ENCODE peak calls at places on chromosomes 3 and 15, in four cellular contexts. One of them, this sample, is unnamed.

GRCh38 chr3:99352811-99353210 is 285.6 kb upstream of the COL8A1 start:
- DNase-seq in IMR-90: no peak
- DNase-seq in neuronal stem cell: no peak
- DNase-seq in H9: no peak
- DNase-seq in this sample: no peak

GRCh38 chr3:188046561-188047213 is 107.3 kb upstream of the LPP start:
- DNase-seq in neuronal stem cell: no peak
- DNase-seq in H9: no peak
- DNase-seq in IMR-90: peak
- DNase-seq in this sample: no peak

GRCh38 chr3:53581671-53582070 is 87.3 kb downstream of the CACNA1D start:
- DNase-seq in neuronal stem cell: no peak
- DNase-seq in IMR-90: peak
- DNase-seq in H9: no peak
- DNase-seq in this sample: no peak

GRCh38 chr3:55629432-55629831 is 142.3 kb upstream of the WNT5A start:
- DNase-seq in H9: no peak
- DNase-seq in IMR-90: peak
- DNase-seq in neuronal stem cell: no peak
- DNase-seq in this sample: peak

GRCh38 chr15:89333011-89333860 is 1.4 kb downstream of the POLG start:
- DNase-seq in H9: no peak
- DNase-seq in IMR-90: no peak
- DNase-seq in neuronal stem cell: no peak
- DNase-seq in this sample: no peak

GRCh38 chr3:42035816-42036482 is 55.2 kb upstream of the TRAK1 start:
- DNase-seq in neuronal stem cell: no peak
- DNase-seq in IMR-90: no peak
- DNase-seq in H9: no peak
- DNase-seq in this sample: no peak

GRCh38 chr3:182384182-182384581 is 409.1 kb upstream of the ATP11B start:
- DNase-seq in H9: no peak
- DNase-seq in IMR-90: no peak
- DNase-seq in neuronal stem cell: no peak
- DNase-seq in this sample: no peak

GRCh38 chr15:75198560-75199346 is 2.9 kb upstream of the C15orf39 start:
- DNase-seq in H9: peak
- DNase-seq in IMR-90: peak
- DNase-seq in neuronal stem cell: no peak
- DNase-seq in this sample: peak

GRCh38 chr15:39238443-39238842 is 342.4 kb upstream of the THBS1 start:
- DNase-seq in IMR-90: no peak
- DNase-seq in neuronal stem cell: no peak
- DNase-seq in H9: no peak
- DNase-seq in this sample: no peak

GRCh38 chr15:92747047-92747446 is 91.5 kb upstream of the FAM174B start:
- DNase-seq in H9: peak
- DNase-seq in IMR-90: no peak
- DNase-seq in neuronal stem cell: no peak
- DNase-seq in this sample: no peak

GRCh38 chr3:99515891-99516290 is 122.5 kb upstream of the COL8A1 start:
- DNase-seq in IMR-90: no peak
- DNase-seq in neuronal stem cell: no peak
- DNase-seq in H9: no peak
- DNase-seq in this sample: no peak

GRCh38 chr3:37694236-37694635 is 167.4 kb upstream of the CTDSPL start:
- DNase-seq in H9: peak
- DNase-seq in neuronal stem cell: no peak
- DNase-seq in IMR-90: no peak
- DNase-seq in this sample: no peak

GRCh38 chr3:12046406-12046805 is 42.2 kb downstream of the SYN2 start:
- DNase-seq in H9: no peak
- DNase-seq in IMR-90: no peak
- DNase-seq in neuronal stem cell: no peak
- DNase-seq in this sample: no peak

GRCh38 chr3:129809297-129809696 is 84.2 kb downstream of the TMCC1 start:
- DNase-seq in H9: no peak
- DNase-seq in IMR-90: no peak
- DNase-seq in neuronal stem cell: no peak
- DNase-seq in this sample: no peak

GRCh38 chr3:8864570-8865350 is 95.3 kb upstream of the OXTR start:
- DNase-seq in H9: no peak
- DNase-seq in neuronal stem cell: no peak
- DNase-seq in IMR-90: no peak
- DNase-seq in this sample: no peak

GRCh38 chr3:99925584-99925983 is 107.9 kb downstream of the CMSS1 start:
- DNase-seq in H9: no peak
- DNase-seq in IMR-90: peak
- DNase-seq in neuronal stem cell: no peak
- DNase-seq in this sample: peak

GRCh38 chr15:69697913-69698312 is 245.3 kb downstream of the RPLP1 start:
- DNase-seq in H9: no peak
- DNase-seq in neuronal stem cell: no peak
- DNase-seq in IMR-90: no peak
- DNase-seq in this sample: no peak

GRCh38 chr3:186960327-186960726 is 30.0 kb downstream of the ST6GAL1 start:
- DNase-seq in IMR-90: no peak
- DNase-seq in H9: no peak
- DNase-seq in neuronal stem cell: no peak
- DNase-seq in this sample: no peak

GRCh38 chr3:174439621-174440349 is 419.3 kb upstream of the NAALADL2 start:
- DNase-seq in IMR-90: peak
- DNase-seq in H9: no peak
- DNase-seq in neuronal stem cell: no peak
- DNase-seq in this sample: peak

GRCh38 chr3:46629571-46630517 is 17.5 kb downstream of the FAM240A start:
- DNase-seq in neuronal stem cell: peak
- DNase-seq in IMR-90: peak
- DNase-seq in H9: peak
- DNase-seq in this sample: peak

GRCh38 chr3:51445544-51446280 is 54.1 kb downstream of the DCAF1 start:
- DNase-seq in neuronal stem cell: no peak
- DNase-seq in H9: no peak
- DNase-seq in IMR-90: no peak
- DNase-seq in this sample: no peak

GRCh38 chr15:76164602-76165001 is 104.8 kb downstream of the TMEM266 start:
- DNase-seq in H9: no peak
- DNase-seq in neuronal stem cell: no peak
- DNase-seq in IMR-90: no peak
- DNase-seq in this sample: no peak

GRCh38 chr15:44584162-44584749 is 47.3 kb downstream of the EIF3J start:
- DNase-seq in neuronal stem cell: no peak
- DNase-seq in H9: peak
- DNase-seq in IMR-90: no peak
- DNase-seq in this sample: peak

GRCh38 chr15:72685301-72685924 is 569 bp downstream of the HIGD2B start:
- DNase-seq in neuronal stem cell: no peak
- DNase-seq in H9: no peak
- DNase-seq in IMR-90: peak
- DNase-seq in this sample: no peak

GRCh38 chr15:48693474-48693873 is 48.0 kb upstream of the FBN1 start:
- DNase-seq in H9: no peak
- DNase-seq in IMR-90: peak
- DNase-seq in neuronal stem cell: no peak
- DNase-seq in this sample: peak

GRCh38 chr3:12758025-12758830 is 831 bp downstream of the TMEM40 start:
- DNase-seq in IMR-90: peak
- DNase-seq in neuronal stem cell: no peak
- DNase-seq in H9: no peak
- DNase-seq in this sample: peak

GRCh38 chr15:78220713-78221112 is 13.7 kb downstream of the ACSBG1 start:
- DNase-seq in IMR-90: peak
- DNase-seq in neuronal stem cell: no peak
- DNase-seq in H9: no peak
- DNase-seq in this sample: no peak

GRCh38 chr3:194387276-194387675 is 11.8 kb downstream of the GP5 start:
- DNase-seq in H9: no peak
- DNase-seq in IMR-90: no peak
- DNase-seq in neuronal stem cell: no peak
- DNase-seq in this sample: no peak

GRCh38 chr3:161913786-161914389 is 417.3 kb downstream of the OTOL1 start:
- DNase-seq in H9: no peak
- DNase-seq in neuronal stem cell: no peak
- DNase-seq in IMR-90: peak
- DNase-seq in this sample: peak

DNA sequence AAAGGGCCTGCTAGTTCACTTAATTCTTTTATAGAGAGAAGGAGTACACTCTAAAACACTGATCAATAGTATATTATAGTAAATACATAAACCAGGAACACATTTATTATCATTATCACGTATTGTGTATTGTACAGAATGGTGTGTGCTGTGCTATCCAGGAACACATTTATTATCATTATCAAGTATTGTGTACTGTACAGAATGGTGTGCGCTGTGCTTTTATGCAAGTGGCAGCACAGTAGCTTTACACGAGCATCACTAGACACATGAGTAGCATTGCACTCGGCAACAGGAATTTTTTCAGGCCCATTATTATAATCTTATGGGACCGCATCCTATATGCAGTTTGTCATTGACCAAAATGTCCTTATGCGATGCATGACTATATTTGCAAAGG is 20.9 kb upstream of the MUC20 start:
- DNase-seq in IMR-90: no peak
- DNase-seq in neuronal stem cell: no peak
- DNase-seq in H9: no peak
- DNase-seq in this sample: no peak
- H3K9ac ChIP-seq in IMR-90: no peak
- H3K9ac ChIP-seq in neuronal stem cell: no peak
- H3K9ac ChIP-seq in H9: no peak
- H3K9ac ChIP-seq in this sample: no peak

GRCh38 chr15:98730860-98731711 is 82.7 kb downstream of the IGF1R start:
- DNase-seq in neuronal stem cell: no peak
- DNase-seq in H9: no peak
- DNase-seq in IMR-90: no peak
- DNase-seq in this sample: no peak

GRCh38 chr15:98734472-98735284 is 86.3 kb downstream of the IGF1R start:
- DNase-seq in H9: no peak
- DNase-seq in neuronal stem cell: no peak
- DNase-seq in IMR-90: peak
- DNase-seq in this sample: peak

GRCh38 chr15:98733098-98733497 is 84.8 kb downstream of the IGF1R start:
- DNase-seq in IMR-90: no peak
- DNase-seq in neuronal stem cell: no peak
- DNase-seq in H9: no peak
- DNase-seq in this sample: no peak

GRCh38 chr15:98729446-98730042 is 81.2 kb downstream of the IGF1R start:
- DNase-seq in H9: no peak
- DNase-seq in neuronal stem cell: no peak
- DNase-seq in IMR-90: no peak
- DNase-seq in this sample: peak

DNA sequence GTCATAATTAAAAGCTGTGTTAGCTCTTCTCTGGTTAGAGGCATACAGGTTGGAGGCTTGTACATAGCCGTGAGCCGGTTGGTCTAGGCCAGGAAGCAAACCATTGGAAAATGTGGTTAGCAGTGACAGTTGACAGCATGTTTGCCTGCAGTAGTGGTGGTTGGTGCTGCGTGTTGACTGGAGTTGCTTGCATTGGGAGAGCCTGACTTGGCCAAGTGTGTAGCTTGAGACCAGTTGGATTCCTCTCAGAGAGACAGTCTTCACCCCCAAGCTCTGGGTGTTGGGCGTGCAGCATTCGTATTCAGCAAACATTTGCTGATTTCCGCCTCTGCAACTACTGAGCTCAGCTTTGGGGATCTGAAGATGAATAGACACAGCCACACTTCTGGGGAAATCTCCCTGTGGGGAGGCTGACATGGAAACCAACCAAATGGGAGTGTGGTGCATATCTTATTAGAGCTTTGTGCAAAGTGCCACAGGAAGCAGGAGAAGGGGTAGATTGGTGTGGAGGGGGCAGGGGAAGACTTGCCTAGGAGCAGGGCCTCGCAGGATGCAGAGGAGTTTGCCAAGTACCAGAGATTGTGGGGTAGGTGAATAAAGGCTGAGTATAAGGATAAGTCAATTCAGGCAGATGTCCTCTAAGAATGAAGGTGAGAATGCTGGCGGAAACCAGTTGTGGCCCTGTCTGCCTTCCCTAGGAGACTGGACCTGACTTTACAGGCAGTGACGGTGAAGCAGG is 83.5 kb downstream of the IGF1R start:
- DNase-seq in H9: no peak
- DNase-seq in neuronal stem cell: no peak
- DNase-seq in IMR-90: no peak
- DNase-seq in this sample: no peak
- H3K23ac ChIP-seq in H9: no peak
- H3K23ac ChIP-seq in neuronal stem cell: no peak
- H3K23ac ChIP-seq in IMR-90: no peak
- H3K23ac ChIP-seq in this sample: peak

GRCh38 chr3:105845488-105845887 is 23.3 kb downstream of the CBLB start:
- DNase-seq in neuronal stem cell: no peak
- DNase-seq in H9: no peak
- DNase-seq in IMR-90: no peak
- DNase-seq in this sample: no peak
- H3K9ac ChIP-seq in neuronal stem cell: no peak
- H3K9ac ChIP-seq in H9: no peak
- H3K9ac ChIP-seq in IMR-90: no peak
- H3K9ac ChIP-seq in this sample: peak

GRCh38 chr15:64897345-64897985 is 14.2 kb upstream of the ANKDD1A start:
- DNase-seq in IMR-90: peak
- DNase-seq in H9: no peak
- DNase-seq in neuronal stem cell: no peak
- DNase-seq in this sample: peak
- H3K23ac ChIP-seq in IMR-90: peak
- H3K23ac ChIP-seq in H9: no peak
- H3K23ac ChIP-seq in neuronal stem cell: peak
- H3K23ac ChIP-seq in this sample: no peak

GRCh38 chr15:70852501-70853269 is 1.3 kb downstream of the LARP6 start:
- DNase-seq in IMR-90: peak
- DNase-seq in neuronal stem cell: no peak
- DNase-seq in H9: no peak
- DNase-seq in this sample: peak
- H3K9ac ChIP-seq in IMR-90: peak
- H3K9ac ChIP-seq in neuronal stem cell: no peak
- H3K9ac ChIP-seq in H9: no peak
- H3K9ac ChIP-seq in this sample: peak

GRCh38 chr3:4978259-4978965 is 825 bp upstream of the BHLHE40 start:
- DNase-seq in neuronal stem cell: no peak
- DNase-seq in IMR-90: peak
- DNase-seq in H9: peak
- DNase-seq in this sample: peak

GRCh38 chr3:4978966-4979400 is 254 bp upstream of the BHLHE40 start:
- DNase-seq in neuronal stem cell: no peak
- DNase-seq in IMR-90: peak
- DNase-seq in H9: peak
- DNase-seq in this sample: peak

GRCh38 chr3:4979401-4980228 is at the start of gene BHLHE40:
- DNase-seq in H9: no peak
- DNase-seq in neuronal stem cell: no peak
- DNase-seq in IMR-90: no peak
- DNase-seq in this sample: no peak

GRCh38 chr3:4977001-4977888 is 2.0 kb upstream of the BHLHE40 start:
- DNase-seq in H9: peak
- DNase-seq in IMR-90: peak
- DNase-seq in neuronal stem cell: no peak
- DNase-seq in this sample: peak

GRCh38 chr3:4977889-4978258 is 1.4 kb upstream of the BHLHE40 start:
- DNase-seq in H9: no peak
- DNase-seq in neuronal stem cell: no peak
- DNase-seq in IMR-90: no peak
- DNase-seq in this sample: no peak
- H3K23ac ChIP-seq in H9: no peak
- H3K23ac ChIP-seq in neuronal stem cell: peak
- H3K23ac ChIP-seq in IMR-90: peak
- H3K23ac ChIP-seq in this sample: no peak

GRCh38 chr3:45509768-45510129 is 84.8 kb upstream of the LIMD1 start:
- DNase-seq in H9: peak
- DNase-seq in IMR-90: no peak
- DNase-seq in neuronal stem cell: no peak
- DNase-seq in this sample: no peak
- H3K9ac ChIP-seq in H9: no peak
- H3K9ac ChIP-seq in IMR-90: peak
- H3K9ac ChIP-seq in neuronal stem cell: no peak
- H3K9ac ChIP-seq in this sample: peak

This sample was measured in mesenchymal stem cell.